ENCODE peak calls at places on chromosomes 2 and 18, in six cellular contexts. G is brain microvascular endothelial cell, P is kidney epithelial cell, L is BE2C, K is AG04450, R is PC-9. W is an unnamed sample.

GRCh38 chr2:230877131-230877736 is 12.5 kb downstream of the ITM2C start:
- DNase-seq in G (no peak), P (no peak), L (no peak), K (no peak), R (no peak), W (peak)

GRCh38 chr2:156156580-156156979 is 175.9 kb downstream of the NR4A2 start:
- DNase-seq in G (no peak), P (no peak), L (no peak), K (no peak), R (no peak), W (no peak)

GRCh38 chr2:75199428-75200011 is at the start of gene TACR1:
- DNase-seq in G (peak), P (peak), L (peak), K (peak), R (peak), W (peak)

GRCh38 chr18:22915337-22915736 is 17.8 kb upstream of the RBBP8 start:
- DNase-seq in G (no peak), P (no peak), L (no peak), K (no peak), R (no peak), W (no peak)

GRCh38 chr2:96145028-96145939 is at the start of gene DUSP2:
- DNase-seq in G (peak), P (no peak), L (no peak), K (no peak), R (peak), W (peak)

GRCh38 chr2:165911231-165911630 is 42.3 kb downstream of the TTC21B start:
- DNase-seq in G (peak), P (no peak), L (no peak), K (no peak), R (no peak), W (no peak)

GRCh38 chr2:70523996-70524965 is 29.3 kb downstream of the TGFA start:
- DNase-seq in G (peak), P (peak), L (no peak), K (no peak), R (peak), W (no peak)

GRCh38 chr2:98730851-98731708 is at the start of gene MGAT4A:
- DNase-seq in G (no peak), P (no peak), L (peak), K (no peak), R (no peak), W (peak)

DNA sequence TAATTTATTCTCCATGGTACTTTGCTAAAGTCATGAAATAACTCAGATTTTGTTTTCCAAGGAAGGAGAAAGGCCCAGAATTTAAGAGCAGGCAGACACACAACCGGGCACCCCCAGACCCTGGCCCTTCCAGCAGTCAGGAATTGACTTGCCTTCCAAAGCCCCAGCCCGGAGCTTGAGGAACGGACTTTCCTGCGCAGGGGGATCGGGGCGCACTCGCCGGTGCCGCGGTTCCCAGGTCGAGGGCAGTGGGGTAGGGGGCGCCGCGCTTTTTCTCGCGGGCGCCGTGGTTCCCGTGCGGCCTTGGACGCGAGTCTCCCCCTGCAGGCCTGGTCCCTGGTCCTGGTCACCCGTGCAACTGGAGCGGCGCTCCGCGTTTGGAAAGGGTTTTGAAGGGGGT is 1.2 kb downstream of the ZNF236 start:
- DNase-seq in G (no peak), P (no peak), L (no peak), K (no peak), R (no peak), W (peak)
- TF ChIP-seq CTCF in G (peak), P (peak), L (no peak), K (peak), R (no peak), W (no peak)

DNA sequence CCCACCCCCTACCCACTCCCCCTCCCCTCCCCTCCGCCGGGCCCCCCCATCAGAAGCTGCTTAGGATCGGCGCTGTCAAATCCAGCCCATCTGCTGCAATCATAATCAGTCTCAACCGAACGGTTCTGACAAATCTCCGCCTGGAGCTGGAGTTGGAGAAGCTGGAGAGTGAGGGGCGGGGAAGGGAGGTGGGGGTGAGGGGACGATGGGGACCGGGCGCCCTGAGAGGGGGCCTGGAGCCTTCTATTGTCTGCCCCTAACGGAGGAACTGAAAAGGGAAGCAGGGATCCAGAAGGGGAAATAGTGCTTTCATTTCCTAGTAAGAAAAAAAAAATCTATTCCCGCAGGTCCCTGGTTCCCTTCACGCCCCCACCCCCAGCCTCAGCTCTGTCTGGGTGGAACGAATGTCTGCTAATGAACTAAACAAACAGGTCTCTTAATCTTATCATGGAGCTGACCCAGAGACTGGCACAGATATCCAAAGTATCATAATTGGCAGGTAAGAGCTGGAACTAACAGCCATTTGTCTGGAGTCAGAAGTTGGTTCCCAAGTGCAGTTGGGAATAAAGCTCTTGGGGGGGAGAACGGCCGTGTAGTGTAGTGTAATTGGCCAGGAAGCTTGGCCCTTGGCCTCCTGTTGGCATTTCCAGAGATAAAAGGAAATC is 301.2 kb downstream of the NCKAP5 start:
- DNase-seq in G (no peak), P (no peak), L (peak), K (no peak), R (no peak), W (no peak)
- H3K4me3 ChIP-seq in G (peak), P (peak), L (peak), K (peak), R (no peak), W (peak)

DNA sequence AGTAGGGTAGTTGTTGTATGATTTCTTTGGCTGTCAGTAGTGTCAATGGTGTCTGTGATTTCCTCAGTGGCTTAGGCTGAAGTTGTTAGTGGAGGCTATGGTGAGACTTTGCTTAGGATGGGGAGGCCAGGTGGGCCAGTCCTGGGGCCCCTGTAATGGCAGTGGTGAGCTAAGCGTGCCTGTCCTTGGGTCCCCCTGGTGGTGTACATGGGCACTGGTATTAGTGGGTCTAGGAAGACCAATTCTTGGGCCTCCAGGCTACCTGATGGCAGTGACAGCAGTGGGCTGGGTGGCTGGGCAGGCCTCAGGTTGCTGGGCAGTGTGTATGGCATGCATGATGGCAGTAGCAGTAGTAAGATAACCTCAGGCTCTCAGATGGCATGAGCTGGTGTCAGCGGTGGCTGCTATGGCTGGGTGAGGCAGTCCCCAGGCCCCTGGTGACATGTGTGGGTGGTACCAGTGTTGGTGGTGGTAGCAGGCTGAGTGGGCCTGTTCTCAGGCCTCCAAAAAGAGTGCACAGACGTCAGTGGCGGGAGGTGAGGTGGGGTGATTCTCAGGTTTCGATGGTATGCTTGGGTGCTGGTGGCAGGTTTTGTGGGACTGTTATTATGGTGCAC is 103.2 kb downstream of the KLHL14 start:
- DNase-seq in G (no peak), P (no peak), L (no peak), K (no peak), R (no peak), W (no peak)
- TF ChIP-seq CTCF in G (peak), P (peak), L (no peak), K (peak), R (no peak), W (no peak)

DNA sequence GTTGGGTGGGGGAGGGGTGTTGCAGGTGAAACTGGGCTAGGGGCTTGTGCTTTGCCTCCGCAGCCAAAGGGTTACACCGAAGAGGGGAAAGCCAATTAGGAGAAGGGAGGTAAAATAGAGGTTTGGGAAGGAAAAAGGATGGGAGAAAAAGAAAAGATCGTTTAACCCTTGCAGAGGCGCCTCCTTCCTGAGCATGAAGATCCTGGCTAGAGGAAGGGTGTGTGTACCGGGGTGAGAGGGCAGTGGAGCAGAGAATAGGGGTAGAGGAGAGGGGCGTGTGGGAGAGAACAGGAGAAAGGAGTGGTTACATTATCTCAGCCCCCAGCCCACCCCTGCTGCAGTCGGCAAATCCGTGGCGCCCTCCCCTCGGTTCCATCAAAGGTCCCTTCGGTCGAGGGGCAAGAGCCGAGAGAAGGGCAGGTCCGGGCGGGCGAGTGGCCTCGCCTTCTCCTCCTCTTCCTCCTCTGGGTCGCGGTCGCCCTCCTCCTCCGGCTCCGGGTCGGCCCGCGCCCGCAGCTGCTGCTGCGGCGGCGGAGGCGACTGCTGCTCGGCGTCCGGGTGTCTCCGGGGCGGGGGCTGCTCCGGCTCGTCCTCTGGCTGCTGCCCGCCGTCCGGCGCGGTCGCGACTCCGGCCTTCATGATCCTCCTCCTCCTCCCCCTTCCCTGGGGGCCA is 1.2 kb downstream of the MARCHF4 start:
- DNase-seq in G (no peak), P (no peak), L (peak), K (no peak), R (no peak), W (no peak)
- H3K4me3 ChIP-seq in G (peak), P (peak), L (peak), K (peak), R (peak), W (no peak)

GRCh38 chr2:37625781-37626548 is 45.5 kb downstream of the CDC42EP3 start:
- DNase-seq in G (no peak), P (no peak), L (no peak), K (no peak), R (no peak), W (peak)
- TF ChIP-seq CTCF in G (no peak), P (no peak), L (no peak), K (no peak), R (no peak), W (no peak)

DNA sequence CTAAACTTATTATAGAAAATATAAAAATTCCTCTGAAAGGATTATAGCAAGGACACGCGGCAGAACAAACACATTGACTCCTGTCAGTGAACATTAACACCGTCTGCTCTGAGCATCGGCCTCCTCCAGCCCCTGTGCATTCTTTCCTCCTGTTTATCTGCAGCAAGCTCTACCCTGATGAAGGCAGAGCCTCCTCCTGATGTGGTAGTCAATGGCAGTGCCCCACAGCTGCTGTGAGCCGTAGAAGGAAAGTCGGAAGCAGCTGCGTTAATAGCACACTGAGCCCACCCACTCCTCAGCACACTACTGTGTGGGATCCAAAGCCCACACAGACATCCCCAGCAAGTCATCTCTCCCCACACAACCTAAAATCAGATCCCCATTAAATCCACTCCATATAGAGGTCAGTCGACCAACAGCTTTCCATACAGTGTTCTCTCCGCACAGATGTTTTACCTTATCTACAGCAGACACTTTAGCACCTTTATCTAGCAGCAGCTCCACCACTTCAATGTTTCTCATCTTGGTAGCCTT is 41.0 kb downstream of the KIDINS220 start:
- DNase-seq in G (no peak), P (no peak), L (no peak), K (no peak), R (no peak), W (no peak)
- H3K4me3 ChIP-seq in G (no peak), P (no peak), L (no peak), K (no peak), R (no peak), W (no peak)

DNA sequence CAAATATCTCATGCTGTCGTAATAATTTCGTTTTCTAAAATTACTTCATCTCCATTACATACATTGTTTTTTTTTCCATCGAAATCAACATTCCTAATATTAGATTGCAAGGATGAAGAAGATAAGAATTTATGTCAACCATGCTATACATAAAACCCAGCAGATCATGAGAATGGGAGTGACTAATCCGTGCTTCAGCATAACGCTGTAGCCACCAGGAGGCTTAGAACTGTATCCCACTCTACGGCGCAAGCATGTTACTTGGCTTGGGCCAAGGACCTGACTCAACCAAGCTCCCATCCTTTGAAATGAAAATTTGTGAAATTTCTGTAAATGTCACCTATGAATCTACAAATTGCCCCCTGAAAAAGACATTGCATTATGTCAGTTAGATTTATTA is 392.5 kb downstream of the FIGN start:
- DNase-seq in G (peak), P (no peak), L (no peak), K (no peak), R (no peak), W (no peak)
- TF ChIP-seq CTCF in G (peak), P (no peak), L (peak), K (peak), R (no peak), W (no peak)

DNA sequence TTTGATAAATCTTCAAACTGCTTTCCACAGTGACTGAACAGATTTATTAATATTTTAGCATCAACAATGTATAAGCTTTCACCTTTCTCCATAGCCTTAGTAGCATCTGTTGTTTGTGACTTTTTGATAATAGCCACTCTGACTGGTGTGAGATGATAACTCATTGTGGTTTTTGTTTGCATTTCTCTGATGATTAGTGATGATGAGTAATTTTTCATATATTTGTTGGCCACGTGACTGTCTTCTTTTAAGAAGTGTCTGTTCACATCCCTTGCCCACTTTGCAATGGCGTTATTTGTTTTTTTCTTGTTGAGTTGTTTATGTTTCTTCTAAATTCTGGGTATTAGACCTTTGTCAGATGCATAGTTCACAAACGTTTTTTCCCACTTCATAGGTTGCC is 952.9 kb downstream of the TRIB2 start:
- DNase-seq in G (no peak), P (no peak), L (no peak), K (no peak), R (no peak), W (no peak)
- H3K4me3 ChIP-seq in G (no peak), P (no peak), L (no peak), K (no peak), R (no peak), W (no peak)

GRCh38 chr18:65725421-65726050 is 25.3 kb upstream of the CDH7 start:
- DNase-seq in G (no peak), P (no peak), L (peak), K (no peak), R (no peak), W (no peak)
- TF ChIP-seq CTCF in G (peak), P (peak), L (peak), K (no peak), R (peak), W (no peak)

GRCh38 chr2:177252808-177253531 is 11.6 kb downstream of the NFE2L2 start:
- DNase-seq in G (no peak), P (no peak), L (no peak), K (no peak), R (no peak), W (no peak)
- H3K4me3 ChIP-seq in G (no peak), P (no peak), L (no peak), K (no peak), R (peak), W (no peak)